ENCODE peak calls at places on chromosome 1, in seven cellular contexts. P is activated CD4-positive, alpha-beta T cell treated with anti-CD3 and anti-CD28 coated beads for 4 hours; A is NCI-H774; F is A549; Z is NCI-H2171; T is renal cortical epithelial cell; H is cardiac muscle cell. Q is an unnamed sample.
A peak's percentile ranks its signal among the peaks of the same experiment; 100 is the strongest.

GRCh38 chr1:26768755-26769154 is 19.0 kb upstream of the PIGV start:
- DNase-seq in P (no peak), A (no peak), F (no peak), Z (peak; percentile 24), T (peak; percentile 39), H (peak; percentile 84), Q (no peak)

GRCh38 chr1:154521695-154522094 is 19.5 kb upstream of the SHE start:
- DNase-seq in P (no peak), A (no peak), F (no peak), Z (no peak), T (no peak), H (no peak), Q (peak; percentile 25)

GRCh38 chr1:236301958-236302335 is 20.2 kb upstream of the ERO1B start:
- DNase-seq in P (no peak), A (peak; percentile 82), F (no peak), Z (no peak), T (no peak), H (no peak), Q (peak; percentile 66)

GRCh38 chr1:169107673-169108160 is 1.2 kb downstream of the ATP1B1 start:
- DNase-seq in P (no peak), A (no peak), F (peak; percentile 64), Z (no peak), T (no peak), H (peak; percentile 36), Q (no peak)

GRCh38 chr1:3409737-3410434 is 44.6 kb upstream of the ARHGEF16 start:
- DNase-seq in P (no peak), A (peak; percentile 1), F (peak; percentile 66), Z (peak; percentile 24), T (peak; percentile 14), H (peak; percentile 57), Q (no peak)

GRCh38 chr1:79323240-79324025 is 316.9 kb upstream of the ADGRL4 start:
- DNase-seq in P (no peak), A (no peak), F (peak; percentile 77), Z (no peak), T (peak; percentile 100), H (peak; percentile 98), Q (no peak)

GRCh38 chr1:231392380-231393131 is 29.5 kb downstream of the EGLN1 start:
- DNase-seq in P (no peak), A (no peak), F (peak; percentile 50), Z (no peak), T (no peak), H (no peak), Q (no peak)

GRCh38 chr1:14183312-14183711 is 415.2 kb upstream of the KAZN start:
- DNase-seq in P (no peak), A (no peak), F (no peak), Z (no peak), T (no peak), H (no peak), Q (no peak)

GRCh38 chr1:156126043-156126700 is 11.7 kb downstream of the LMNA start:
- DNase-seq in P (no peak), A (no peak), F (peak; percentile 96), Z (no peak), T (peak; percentile 91), H (peak; percentile 98), Q (no peak)

GRCh38 chr1:210496063-210496462 is 167.4 kb downstream of the HHAT start:
- DNase-seq in P (no peak), A (no peak), F (no peak), Z (no peak), T (no peak), H (peak; percentile 49), Q (no peak)

GRCh38 chr1:27388337-27389005 is 4.0 kb upstream of the GPR3 start:
- DNase-seq in P (peak; percentile 78), A (peak; percentile 3), F (peak; percentile 57), Z (peak; percentile 60), T (peak; percentile 40), H (peak; percentile 49), Q (no peak)

GRCh38 chr1:196866974-196867373 is 20.9 kb upstream of the CFHR4 start:
- DNase-seq in P (no peak), A (no peak), F (no peak), Z (no peak), T (no peak), H (no peak), Q (no peak)

GRCh38 chr1:178364782-178365181 is 132.0 kb downstream of the CLEC20A start:
- DNase-seq in P (no peak), A (no peak), F (no peak), Z (no peak), T (peak; percentile 59), H (no peak), Q (no peak)

GRCh38 chr1:6197746-6198427 is 1.5 kb downstream of the RPL22 start:
- DNase-seq in P (no peak), A (no peak), F (no peak), Z (no peak), T (no peak), H (no peak), Q (no peak)

GRCh38 chr1:169326644-169327316 is 40.8 kb downstream of the NME7 start:
- DNase-seq in P (no peak), A (no peak), F (peak; percentile 23), Z (no peak), T (peak; percentile 76), H (peak; percentile 41), Q (no peak)

GRCh38 chr1:32336963-32337675 is 1.1 kb upstream of the MARCKSL1 start:
- DNase-seq in P (peak; percentile 43), A (no peak), F (no peak), Z (no peak), T (peak; percentile 76), H (peak; percentile 77), Q (no peak)

GRCh38 chr1:230495891-230496385 is 69.8 kb upstream of the PGBD5 start:
- DNase-seq in P (no peak), A (no peak), F (peak; percentile 29), Z (no peak), T (no peak), H (peak; percentile 35), Q (no peak)

GRCh38 chr1:223217781-223218180 is 74.7 kb upstream of the TLR5 start:
- DNase-seq in P (no peak), A (no peak), F (no peak), Z (no peak), T (no peak), H (no peak), Q (no peak)

GRCh38 chr1:14983277-14983676 is 170.3 kb upstream of the TMEM51 start:
- DNase-seq in P (no peak), A (no peak), F (no peak), Z (no peak), T (no peak), H (no peak), Q (no peak)

GRCh38 chr1:35062518-35063196 is 16.5 kb upstream of the ZMYM1 start:
- DNase-seq in P (no peak), A (no peak), F (peak; percentile 27), Z (no peak), T (peak; percentile 13), H (peak; percentile 84), Q (no peak)

GRCh38 chr1:202577381-202577780 is 132.9 kb downstream of the SYT2 start:
- DNase-seq in P (no peak), A (no peak), F (no peak), Z (no peak), T (no peak), H (peak; percentile 53), Q (no peak)

Q was measured in NCI-H2029 treated with DMSO at 0.1 percent for 48 hours.